ENCODE peak calls at places on chromosomes 16 and 17, in eight cellular contexts. N is IMR-90, D is adrenal gland, X is vagina, K is A549, S is transverse colon, B is H1, Q is uterus. G is an unnamed sample.

GRCh38 chr16:11380836-11381235 is 35.6 kb downstream of the RMI2 start:
- DNase-seq in Q (no peak), B (no peak), K (no peak), S (no peak), N (no peak), D (no peak), X (no peak), G (no peak)

GRCh38 chr16:50267151-50267631 is 840 bp downstream of the ADCY7 start:
- DNase-seq in Q (no peak), B (no peak), K (no peak), D (no peak), N (no peak), S (no peak), X (no peak), G (peak)

GRCh38 chr16:19607610-19608280 is 52.2 kb downstream of the VPS35L start:
- DNase-seq in D (no peak), N (peak), B (no peak), K (peak), S (no peak), Q (no peak), X (no peak), G (no peak)

GRCh38 chr16:57314161-57314785 is 29.8 kb upstream of the PLLP start:
- DNase-seq in X (no peak), B (peak), S (no peak), Q (no peak), N (no peak), D (no peak), K (no peak), G (no peak)

GRCh38 chr16:71711789-71712188 is 12.7 kb downstream of the PHLPP2 start:
- DNase-seq in X (no peak), D (no peak), S (no peak), Q (no peak), B (no peak), K (no peak), N (no peak), G (no peak)

GRCh38 chr17:30212750-30213149 is 22.7 kb downstream of the SLC6A4 start:
- DNase-seq in X (no peak), N (no peak), S (no peak), Q (no peak), D (no peak), K (no peak), B (no peak), G (no peak)

GRCh38 chr16:89845417-89845816 is 17.1 kb downstream of the SPIRE2 start:
- DNase-seq in N (no peak), D (no peak), K (no peak), Q (no peak), S (peak), B (no peak), X (no peak), G (no peak)

GRCh38 chr17:42673885-42674754 is 2.7 kb downstream of the PLEKHH3 start:
- DNase-seq in X (no peak), S (peak), D (no peak), K (peak), Q (peak), N (peak), B (peak), G (peak)

GRCh38 chr16:379183-379960 is 2.4 kb downstream of the PGAP6 start:
- DNase-seq in S (peak), N (no peak), X (no peak), D (no peak), B (peak), Q (no peak), K (no peak), G (no peak)

GRCh38 chr16:5010576-5011329 is 23.0 kb downstream of the NAGPA start:
- DNase-seq in D (no peak), N (no peak), Q (no peak), B (no peak), K (no peak), S (no peak), X (no peak), G (no peak)

GRCh38 chr17:1997146-1997586 is 28.0 kb downstream of the RTN4RL1 start:
- DNase-seq in K (peak), D (no peak), B (no peak), N (no peak), Q (no peak), S (no peak), X (no peak), G (no peak)

GRCh38 chr17:68853439-68853838 is 101.8 kb downstream of the ABCA8 start:
- DNase-seq in B (no peak), D (no peak), X (no peak), Q (no peak), N (no peak), S (no peak), K (no peak), G (no peak)

GRCh38 chr16:2480948-2481347 is 6.0 kb downstream of the TBC1D24 start:
- DNase-seq in K (no peak), N (no peak), D (no peak), B (no peak), X (no peak), Q (no peak), S (peak), G (no peak)

GRCh38 chr16:50585331-50585776 is 37.2 kb downstream of the NKD1 start:
- DNase-seq in Q (peak), K (no peak), S (peak), N (no peak), X (no peak), B (no peak), D (peak), G (no peak)

GRCh38 chr17:76477576-76477975 is 10.2 kb downstream of the AANAT start:
- DNase-seq in N (no peak), S (no peak), D (no peak), K (no peak), B (no peak), Q (no peak), X (no peak), G (no peak)

GRCh38 chr17:19331553-19332245 is 30.8 kb downstream of the B9D1 start:
- DNase-seq in X (no peak), Q (no peak), B (no peak), D (no peak), S (no peak), K (no peak), N (peak), G (peak)

GRCh38 chr16:56332464-56333079 is 92.8 kb downstream of the AMFR start:
- DNase-seq in Q (peak), B (peak), D (peak), S (peak), N (peak), K (peak), X (no peak), G (peak)

GRCh38 chr17:32007463-32008298 is 498 bp downstream of the LRRC37B start:
- DNase-seq in K (peak), S (peak), B (peak), N (peak), Q (peak), D (peak), X (no peak), G (peak)

GRCh38 chr17:360141-360705 is 7.6 kb upstream of the RPH3AL start:
- DNase-seq in X (no peak), B (no peak), K (no peak), D (no peak), S (no peak), Q (no peak), N (no peak), G (no peak)

GRCh38 chr17:55641559-55642160 is 81.0 kb downstream of the TMEM100 start:
- DNase-seq in X (no peak), B (peak), S (peak), Q (peak), K (peak), N (peak), D (peak), G (peak)

GRCh38 chr17:76562734-76563148 is 22.9 kb downstream of the PRCD start:
- DNase-seq in X (no peak), B (no peak), K (no peak), S (no peak), N (peak), D (no peak), Q (peak), G (peak)

GRCh38 chr17:57722704-57723043 is 22.4 kb downstream of the CCDC182 start:
- DNase-seq in X (no peak), D (no peak), N (no peak), K (no peak), B (no peak), Q (no peak), S (no peak), G (no peak)

GRCh38 chr17:38578229-38578628 is 27.5 kb downstream of the SRCIN1 start:
- DNase-seq in Q (no peak), S (no peak), D (no peak), B (no peak), N (no peak), K (no peak), X (no peak), G (no peak)

GRCh38 chr17:35846055-35846809 is 22.5 kb downstream of the HEATR9 start:
- DNase-seq in B (no peak), Q (no peak), K (no peak), N (peak), X (no peak), S (no peak), D (no peak), G (no peak)

GRCh38 chr17:15263206-15263579 is 1.9 kb downstream of the PMP22 start:
- DNase-seq in S (peak), X (peak), B (no peak), K (peak), Q (peak), N (peak), D (peak), G (peak)

GRCh38 chr16:8852534-8852933 is 16.3 kb downstream of the CARHSP1 start:
- DNase-seq in Q (no peak), D (no peak), N (no peak), X (no peak), B (no peak), S (no peak), K (no peak), G (no peak)

GRCh38 chr17:61402978-61403845 is 3.6 kb downstream of the TBX2 start:
- DNase-seq in K (no peak), S (no peak), X (no peak), B (peak), Q (peak), N (peak), D (no peak), G (no peak)

GRCh38 chr17:75181608-75182318 is 996 bp downstream of the SUMO2 start:
- DNase-seq in K (no peak), B (no peak), N (no peak), S (peak), D (no peak), X (peak), Q (no peak), G (peak)

GRCh38 chr17:2077040-2077439 is 22.1 kb downstream of the HIC1 start:
- DNase-seq in B (no peak), S (no peak), K (no peak), X (no peak), D (no peak), Q (no peak), N (no peak), G (no peak)

GRCh38 chr16:78750611-78751010 is 651.2 kb downstream of the WWOX start:
- DNase-seq in K (no peak), B (no peak), Q (no peak), S (no peak), N (no peak), X (no peak), D (no peak), G (no peak)

GRCh38 chr17:2393184-2393953 is 7.5 kb downstream of the MNT start:
- DNase-seq in K (peak), B (peak), D (peak), Q (peak), S (peak), N (peak), X (no peak), G (peak)

GRCh38 chr17:61737820-61738219 is 125.5 kb downstream of the BRIP1 start:
- DNase-seq in B (no peak), X (no peak), K (no peak), S (no peak), D (no peak), Q (no peak), N (no peak), G (no peak)

GRCh38 chr17:27944546-27945332 is 51.6 kb upstream of the LYRM9 start:
- DNase-seq in X (no peak), S (no peak), Q (no peak), N (no peak), B (no peak), K (no peak), D (no peak), G (no peak)

DNA sequence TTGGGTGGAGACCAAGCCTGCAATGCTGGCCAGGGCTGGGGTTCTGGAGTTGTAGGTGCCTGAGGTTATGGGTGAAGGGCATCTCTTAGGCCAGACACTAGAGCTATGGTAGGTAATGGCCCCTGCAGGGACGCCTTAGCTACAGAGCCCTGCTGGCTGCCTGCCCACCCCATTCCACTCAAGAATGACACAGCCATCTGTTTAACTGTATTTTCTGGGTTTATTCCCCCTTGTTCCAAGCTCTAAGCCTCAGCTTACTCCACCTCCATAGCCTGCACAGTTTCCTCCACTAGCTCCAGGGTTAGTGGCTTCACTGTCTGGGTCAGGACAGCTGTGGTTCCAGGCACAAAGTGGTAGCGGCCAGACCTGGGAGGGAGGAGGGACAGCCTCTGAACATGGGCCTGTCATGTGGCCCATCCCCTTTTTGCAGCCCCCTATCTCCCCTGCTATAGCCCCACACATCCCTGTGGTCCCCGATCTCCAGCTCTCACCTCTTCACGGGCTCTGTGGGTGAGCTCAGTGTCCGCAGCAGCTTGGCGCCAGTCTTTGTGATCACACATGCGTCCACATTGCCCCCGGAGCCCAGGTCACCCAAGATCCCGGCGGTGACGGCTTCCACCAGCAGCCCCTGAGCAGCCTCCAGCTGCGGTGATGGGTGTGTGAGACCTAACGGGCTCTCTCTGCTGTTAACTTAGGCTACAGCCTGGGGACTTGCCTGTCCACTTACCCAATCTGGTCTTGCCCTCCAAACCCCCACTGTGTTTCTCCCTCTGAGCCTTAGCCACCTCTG is 2.1 kb downstream of the PSMB10 start:
- DNase-seq in D (peak), S (no peak), B (no peak), Q (no peak), X (no peak), K (no peak), N (no peak), G (no peak)
- TF ChIP-seq POLR2A in D (no peak), S (no peak), B (peak), Q (no peak), X (no peak), K (no peak), N (no peak), G (no peak)

DNA sequence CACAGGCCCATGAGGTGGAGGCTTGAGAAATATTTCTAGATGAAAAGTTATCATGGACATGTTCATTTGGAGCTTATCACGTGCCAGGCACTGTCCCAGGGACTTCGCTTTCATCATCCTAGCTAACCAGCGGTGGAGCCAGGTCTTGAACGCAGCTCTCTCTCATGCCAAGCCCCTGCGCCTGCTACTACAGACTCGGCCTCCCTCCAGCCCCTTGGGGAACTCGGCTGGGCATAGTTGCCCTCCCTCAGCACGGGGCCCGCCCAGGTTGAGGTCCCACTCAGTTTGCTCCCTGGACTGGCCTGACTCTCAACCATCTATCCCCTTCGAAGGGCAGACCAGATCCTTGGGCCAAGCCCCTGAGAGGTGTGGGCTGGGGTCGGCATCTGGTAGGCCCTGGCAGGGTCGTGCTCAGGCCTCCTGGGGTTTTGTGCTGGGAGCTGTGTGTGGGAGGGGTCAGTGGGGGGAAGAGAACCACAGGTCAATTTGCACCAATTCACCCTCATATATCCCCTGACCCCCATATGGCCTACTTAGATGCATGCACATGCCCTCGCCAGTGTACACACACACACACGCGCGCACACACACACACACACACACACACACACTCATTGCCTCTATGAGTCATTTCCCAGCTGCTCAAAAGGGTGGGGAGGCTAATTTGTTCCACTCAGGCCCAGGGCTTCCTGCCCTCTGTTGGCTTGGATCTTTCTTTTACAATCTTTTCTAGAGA is 12.1 kb upstream of the SCN4A start:
- DNase-seq in D (peak), X (no peak), K (peak), S (peak), Q (peak), B (no peak), N (peak), G (no peak)
- TF ChIP-seq POLR2A in D (no peak), X (no peak), K (no peak), S (no peak), Q (no peak), B (no peak), N (no peak), G (no peak)

GRCh38 chr17:3697157-3697515 is 1.2 kb upstream of the P2RX5 start:
- DNase-seq in D (no peak), S (no peak), B (no peak), Q (no peak), K (no peak), X (no peak), N (no peak), G (no peak)

GRCh38 chr17:3695723-3696411 is at the start of gene P2RX5:
- DNase-seq in K (no peak), N (no peak), D (no peak), Q (no peak), S (peak), X (no peak), B (peak), G (peak)

GRCh38 chr17:3693829-3694231 is 2.1 kb downstream of the P2RX5 start:
- DNase-seq in B (no peak), D (no peak), N (no peak), S (peak), X (no peak), K (no peak), Q (no peak), G (no peak)

GRCh38 chr17:3693099-3693498 is 2.9 kb downstream of the P2RX5 start:
- DNase-seq in Q (no peak), S (no peak), K (no peak), D (no peak), X (no peak), N (no peak), B (no peak), G (no peak)

DNA sequence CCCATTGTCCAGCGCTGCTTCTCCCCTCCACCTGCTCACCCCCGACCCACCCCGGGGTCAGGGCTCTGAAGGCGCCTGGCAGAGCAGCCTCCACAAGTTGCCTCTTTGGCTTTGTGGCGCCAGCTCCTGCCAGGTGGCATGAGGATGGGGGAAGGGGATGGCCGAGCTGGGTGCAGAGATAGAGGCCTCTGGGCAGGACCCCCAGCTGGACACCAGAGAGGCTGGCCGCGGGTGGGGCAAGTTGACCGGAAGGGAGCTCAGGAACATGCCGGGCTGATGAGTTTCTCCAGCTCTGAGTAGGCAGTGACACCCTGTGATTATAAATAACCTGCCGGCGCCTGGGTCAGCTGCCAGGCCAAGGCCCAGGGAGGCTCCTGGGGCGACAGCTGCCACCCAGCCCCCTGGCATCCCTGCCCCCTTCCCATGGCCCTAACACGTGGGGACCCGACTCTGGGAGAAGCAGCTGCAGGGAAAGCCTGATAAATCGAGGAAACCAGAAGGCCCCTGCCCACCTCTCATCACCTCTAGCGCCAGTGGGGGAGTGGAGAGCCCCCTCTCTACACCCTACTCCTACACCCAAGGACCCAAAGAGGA is 729 bp downstream of the P2RX5 start:
- DNase-seq in Q (no peak), D (no peak), S (peak), N (no peak), B (peak), K (no peak), X (no peak), G (no peak)
- TF ChIP-seq POLR2A in Q (no peak), D (no peak), S (no peak), N (no peak), B (no peak), K (no peak), X (no peak), G (no peak)

DNA sequence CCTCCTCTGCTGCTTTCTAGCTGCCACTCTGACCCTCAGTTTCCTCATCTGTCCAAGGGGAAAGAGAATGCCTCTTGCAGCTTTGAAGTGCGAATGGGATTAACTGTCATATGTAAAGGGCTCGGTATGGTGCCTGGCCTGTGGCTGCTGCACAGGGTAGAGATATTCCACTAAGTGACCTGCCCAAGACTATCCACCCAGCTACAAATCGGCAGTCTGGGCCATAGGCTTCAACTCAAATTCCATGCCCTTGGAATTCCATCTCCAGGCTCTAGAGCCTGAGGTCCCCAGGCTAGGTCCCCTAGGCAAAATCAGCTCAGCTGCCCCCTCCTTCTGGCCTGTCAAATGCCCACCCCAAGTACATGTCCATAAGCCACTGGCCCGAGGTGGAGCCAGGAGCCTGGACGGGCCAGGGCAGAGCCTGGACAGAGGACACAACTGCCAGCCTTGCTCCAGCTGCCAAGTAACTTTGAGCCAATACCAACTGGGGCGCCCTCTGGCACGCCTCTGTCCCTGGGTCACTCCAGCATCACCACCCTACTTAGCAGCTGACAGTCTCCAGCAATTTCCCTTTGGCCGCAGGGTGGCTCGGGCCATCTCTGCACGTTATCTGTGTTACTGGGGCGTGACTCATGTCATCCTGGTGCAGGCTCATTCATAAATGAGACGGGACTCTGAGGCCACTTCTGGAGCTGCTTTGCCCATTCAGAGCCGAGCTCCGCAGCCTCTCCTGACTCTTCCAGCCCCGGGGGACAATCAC is 57.1 kb downstream of the SDK2 start:
- DNase-seq in X (no peak), B (no peak), K (peak), N (no peak), D (no peak), Q (no peak), S (no peak), G (no peak)
- TF ChIP-seq POLR2A in X (no peak), B (no peak), K (no peak), N (no peak), D (no peak), Q (no peak), S (no peak), G (no peak)

GRCh38 chr17:50683434-50684287 is 24.1 kb downstream of the ANKRD40 start:
- DNase-seq in X (no peak), S (no peak), B (no peak), K (no peak), Q (no peak), D (no peak), N (no peak), G (no peak)

GRCh38 chr17:50684288-50684611 is 23.5 kb downstream of the ANKRD40 start:
- DNase-seq in N (no peak), B (no peak), S (no peak), D (no peak), K (no peak), X (no peak), Q (no peak), G (no peak)

GRCh38 chr17:50685691-50686493 is 21.8 kb downstream of the ANKRD40 start:
- DNase-seq in N (no peak), K (no peak), B (no peak), Q (no peak), X (no peak), S (no peak), D (no peak), G (no peak)

GRCh38 chr17:50685334-50685665 is 22.4 kb downstream of the ANKRD40 start:
- DNase-seq in S (no peak), D (no peak), B (no peak), Q (no peak), K (no peak), X (no peak), N (no peak), G (no peak)

GRCh38 chr17:50684612-50685333 is 22.9 kb downstream of the ANKRD40 start:
- DNase-seq in Q (no peak), K (peak), B (no peak), N (no peak), S (peak), D (no peak), X (no peak), G (no peak)
- TF ChIP-seq POLR2A in Q (no peak), K (no peak), B (no peak), N (no peak), S (peak), D (no peak), X (no peak), G (no peak)